ENCODE peak calls at places on chromosomes 16 and 17, in ten cellular contexts. C is AG09319; Z is naive B cell; F is GF-D8; G is stimulated activated CD8-positive, alpha-beta memory T cell treated with anti-CD3 and anti-CD28 coated beads, Interleukin-15, amount 100 ng/mL, for 4 hours; Y is HL-60; B is uterus; A is T-helper 2 cell; K is colonic mucosa; E is NCI-H2171. P is an unnamed sample.

GRCh38 chr16:86509759-86510464 is 415 bp upstream of the FOXF1 start:
- DNase-seq in C (peak; percentile 90), Z (no peak), F (no peak), G (no peak), Y (no peak), B (peak; percentile 65), A (peak; percentile 28), K (peak; percentile 58), E (no peak), P (peak; percentile 73)

GRCh38 chr16:86883583-86884188 is 305.3 kb downstream of the FOXL1 start:
- DNase-seq in C (no peak), Z (no peak), F (no peak), G (no peak), Y (no peak), B (no peak), A (no peak), K (no peak), E (peak; percentile 28), P (no peak)

GRCh38 chr16:1863681-1864460 is 8.1 kb downstream of the MEIOB start:
- DNase-seq in C (peak; percentile 7), Z (peak; percentile 25), F (peak; percentile 8), G (no peak), Y (no peak), B (no peak), A (peak; percentile 48), K (no peak), E (no peak), P (no peak)

GRCh38 chr16:50301626-50302471 is 35.5 kb downstream of the ADCY7 start:
- DNase-seq in C (no peak), Z (no peak), F (no peak), G (no peak), Y (no peak), B (no peak), A (no peak), K (peak; percentile 51), E (no peak), P (no peak)

GRCh38 chr16:11672206-11673090 is 4.2 kb downstream of the SNN start:
- DNase-seq in C (no peak), Z (peak; percentile 76), F (peak; percentile 20), G (no peak), Y (peak; percentile 78), B (no peak), A (peak; percentile 84), K (no peak), E (no peak), P (no peak)

GRCh38 chr17:78933025-78933958 is 8.1 kb upstream of the TIMP2 start:
- DNase-seq in C (peak; percentile 84), Z (no peak), F (peak; percentile 21), G (no peak), Y (peak; percentile 32), B (peak; percentile 83), A (peak; percentile 92), K (peak; percentile 40), E (no peak), P (peak; percentile 59)

GRCh38 chr17:29825604-29826003 is 104.4 kb downstream of the SSH2 start:
- DNase-seq in C (no peak), Z (no peak), F (no peak), G (no peak), Y (no peak), B (no peak), A (no peak), K (peak; percentile 76), E (no peak), P (peak; percentile 38)

GRCh38 chr17:77096570-77097214 is 44.1 kb upstream of the SEC14L1 start:
- DNase-seq in C (peak; percentile 45), Z (no peak), F (no peak), G (no peak), Y (no peak), B (peak; percentile 78), A (peak; percentile 53), K (no peak), E (no peak), P (no peak)

GRCh38 chr17:61322316-61323014 is 77.2 kb upstream of the TBX2 start:
- DNase-seq in C (no peak), Z (no peak), F (no peak), G (no peak), Y (no peak), B (no peak), A (no peak), K (no peak), E (no peak), P (no peak)

GRCh38 chr16:56421313-56421712 is 4.0 kb downstream of the AMFR start:
- DNase-seq in C (no peak), Z (peak; percentile 51), F (no peak), G (no peak), Y (no peak), B (no peak), A (no peak), K (no peak), E (no peak), P (no peak)

GRCh38 chr16:69930117-69930776 is 20.9 kb upstream of the CLEC18A start:
- DNase-seq in C (no peak), Z (peak; percentile 31), F (no peak), G (no peak), Y (peak; percentile 44), B (peak; percentile 71), A (peak; percentile 46), K (peak; percentile 61), E (no peak), P (peak; percentile 43)

GRCh38 chr17:65398036-65398787 is 163.2 kb downstream of the AXIN2 start:
- DNase-seq in C (no peak), Z (no peak), F (no peak), G (no peak), Y (no peak), B (no peak), A (peak; percentile 26), K (no peak), E (no peak), P (no peak)

GRCh38 chr17:38693700-38694329 is 11.3 kb upstream of the MLLT6 start:
- DNase-seq in C (peak; percentile 57), Z (no peak), F (no peak), G (no peak), Y (no peak), B (peak; percentile 95), A (no peak), K (peak; percentile 76), E (no peak), P (peak; percentile 76)

GRCh38 chr17:80678621-80679020 is 134.0 kb downstream of the RPTOR start:
- DNase-seq in C (no peak), Z (no peak), F (no peak), G (no peak), Y (no peak), B (no peak), A (no peak), K (no peak), E (no peak), P (no peak)

GRCh38 chr17:15348030-15348429 is 6.6 kb upstream of the TEKT3 start:
- DNase-seq in C (peak; percentile 14), Z (no peak), F (no peak), G (no peak), Y (no peak), B (peak; percentile 28), A (no peak), K (peak; percentile 89), E (no peak), P (peak; percentile 86)

GRCh38 chr17:31269597-31269996 is 27.4 kb downstream of the OMG start:
- DNase-seq in C (peak; percentile 92), Z (no peak), F (no peak), G (no peak), Y (no peak), B (no peak), A (no peak), K (no peak), E (no peak), P (no peak)

GRCh38 chr17:13638855-13639458 is 37.2 kb upstream of the HS3ST3A1 start:
- DNase-seq in C (peak; percentile 11), Z (no peak), F (no peak), G (no peak), Y (no peak), B (no peak), A (no peak), K (no peak), E (no peak), P (no peak)

GRCh38 chr17:58318065-58318481 is 10.5 kb downstream of the TSPOAP1 start:
- DNase-seq in C (no peak), Z (no peak), F (no peak), G (no peak), Y (no peak), B (peak; percentile 8), A (no peak), K (no peak), E (no peak), P (no peak)

GRCh38 chr16:49952386-49952785 is 72.6 kb upstream of the CNEP1R1 start:
- DNase-seq in C (no peak), Z (no peak), F (no peak), G (no peak), Y (no peak), B (no peak), A (no peak), K (no peak), E (no peak), P (no peak)

GRCh38 chr17:76197911-76198310 is 42.4 kb downstream of the RNF157 start:
- DNase-seq in C (no peak), Z (no peak), F (no peak), G (no peak), Y (no peak), B (no peak), A (no peak), K (no peak), E (no peak), P (no peak)

GRCh38 chr16:49471038-49471727 is 97.6 kb downstream of the C16orf78 start:
- DNase-seq in C (no peak), Z (no peak), F (no peak), G (no peak), Y (no peak), B (peak; percentile 6), A (no peak), K (peak; percentile 8), E (no peak), P (peak; percentile 2)

GRCh38 chr16:89357460-89357859 is 132.9 kb downstream of the ANKRD11 start:
- DNase-seq in C (no peak), Z (peak; percentile 24), F (no peak), G (no peak), Y (peak; percentile 69), B (no peak), A (no peak), K (no peak), E (no peak), P (no peak)

GRCh38 chr17:74466111-74466784 is at the start of gene CD300A:
- DNase-seq in C (no peak), Z (peak; percentile 40), F (peak; percentile 54), G (no peak), Y (peak; percentile 91), B (no peak), A (peak; percentile 41), K (no peak), E (no peak), P (no peak)

GRCh38 chr17:45149669-45150603 is 1.7 kb downstream of the HEXIM1 start:
- DNase-seq in C (no peak), Z (no peak), F (peak; percentile 52), G (no peak), Y (peak; percentile 64), B (peak; percentile 80), A (peak; percentile 56), K (peak; percentile 78), E (peak; percentile 21), P (peak; percentile 76)

GRCh38 chr17:73972056-73972455 is 231.4 kb upstream of the RPL38 start:
- DNase-seq in C (no peak), Z (no peak), F (no peak), G (no peak), Y (no peak), B (no peak), A (no peak), K (no peak), E (no peak), P (no peak)

GRCh38 chr16:12480916-12481315 is 322.8 kb downstream of the CPPED1 start:
- DNase-seq in C (no peak), Z (no peak), F (no peak), G (no peak), Y (no peak), B (no peak), A (no peak), K (no peak), E (no peak), P (no peak)

GRCh38 chr17:33284022-33284421 is 9.1 kb downstream of the ASIC2 start:
- DNase-seq in C (peak; percentile 68), Z (no peak), F (no peak), G (no peak), Y (no peak), B (peak; percentile 44), A (no peak), K (peak; percentile 62), E (no peak), P (peak; percentile 36)

GRCh38 chr17:42378597-42379594 is 9.3 kb downstream of the STAT3 start:
- DNase-seq in C (no peak), Z (peak; percentile 11), F (no peak), G (no peak), Y (peak; percentile 4), B (no peak), A (peak; percentile 34), K (no peak), E (no peak), P (peak; percentile 29)